ENCODE peak calls at places on chromosomes 13 and 19, in ten cellular contexts. E is uterus, K is mucosa of descending colon, L is stomach, W is ovary, Q is AG10803, A is thoracic aorta, I is fibroblast of lung, Z is heart left ventricle, X is upper lobe of right lung. C is an unnamed sample.

GRCh38 chr19:9014809-9015208 is 4.6 kb upstream of the MUC16 start:
- DNase-seq in Q (no peak), L (no peak), I (no peak), Z (no peak), K (no peak), A (no peak), X (no peak), E (no peak), W (no peak), C (no peak)

GRCh38 chr13:101382086-101382485 is 34.2 kb downstream of the NALCN start:
- DNase-seq in X (no peak), Z (no peak), A (no peak), E (no peak), W (no peak), L (no peak), I (no peak), K (no peak), Q (no peak), C (no peak)

GRCh38 chr13:35349673-35350278 is 126.7 kb downstream of the MAB21L1 start:
- DNase-seq in Q (no peak), A (no peak), X (no peak), W (no peak), K (peak; percentile 12), I (peak; percentile 19), Z (no peak), E (no peak), L (no peak), C (peak; percentile 1)

GRCh38 chr13:84649853-84650252 is 767.6 kb upstream of the SLITRK1 start:
- DNase-seq in L (no peak), W (no peak), Q (peak; percentile 11), Z (no peak), X (no peak), E (no peak), A (no peak), K (no peak), I (peak; percentile 44), C (peak; percentile 11)

GRCh38 chr19:7851623-7852500 is 21.8 kb downstream of the EVI5L start:
- DNase-seq in Z (no peak), W (no peak), Q (no peak), L (no peak), A (no peak), E (no peak), X (no peak), K (no peak), I (no peak), C (no peak)

GRCh38 chr19:49150106-49150943 is 4.9 kb downstream of the HRC start:
- DNase-seq in W (peak; percentile 75), Z (peak; percentile 89), E (peak; percentile 75), K (peak; percentile 92), X (peak; percentile 91), Q (peak; percentile 69), A (no peak), I (peak; percentile 78), L (peak; percentile 85), C (peak; percentile 72)

GRCh38 chr13:28501547-28501946 is 6.6 kb upstream of the FLT1 start:
- DNase-seq in A (no peak), K (no peak), I (no peak), E (peak; percentile 48), Q (no peak), Z (peak; percentile 72), X (no peak), L (no peak), W (no peak), C (no peak)

GRCh38 chr13:42728507-42729180 is 52.7 kb upstream of the FAM216B start:
- DNase-seq in X (no peak), L (no peak), E (no peak), A (no peak), Q (no peak), K (no peak), W (no peak), Z (no peak), I (no peak), C (no peak)

GRCh38 chr19:39147480-39147879 is 21.9 kb downstream of the PAK4 start:
- DNase-seq in A (no peak), Q (no peak), X (no peak), L (no peak), Z (no peak), K (no peak), W (no peak), I (no peak), E (no peak), C (no peak)

GRCh38 chr13:100300708-100301107 is 211.8 kb downstream of the PCCA start:
- DNase-seq in X (no peak), Z (no peak), A (no peak), Q (no peak), E (no peak), L (no peak), I (no peak), K (no peak), W (no peak), C (no peak)

GRCh38 chr13:98368019-98368418 is 190.9 kb upstream of the RNF113B start:
- DNase-seq in Z (no peak), E (no peak), A (no peak), X (no peak), Q (peak; percentile 94), W (no peak), L (no peak), I (peak; percentile 84), K (no peak), C (no peak)

GRCh38 chr13:102183509-102184182 is 218.2 kb downstream of the FGF14 start:
- DNase-seq in K (no peak), I (no peak), A (no peak), L (no peak), X (no peak), W (no peak), Z (no peak), E (no peak), Q (no peak), C (no peak)

GRCh38 chr19:10412257-10412977 is 7.9 kb upstream of the PDE4A start:
- DNase-seq in K (no peak), Z (no peak), E (no peak), W (no peak), L (no peak), X (no peak), A (no peak), Q (no peak), I (no peak), C (no peak)

GRCh38 chr19:18503337-18503970 is 18.4 kb downstream of the ELL start:
- DNase-seq in Z (no peak), W (no peak), A (no peak), I (no peak), Q (no peak), X (no peak), L (no peak), E (no peak), K (no peak), C (no peak)

GRCh38 chr13:25633108-25633507 is 261.3 kb downstream of the ATP8A2 start:
- DNase-seq in W (no peak), A (no peak), E (no peak), X (no peak), K (no peak), L (no peak), Q (no peak), Z (no peak), I (peak; percentile 13), C (no peak)
- TF ChIP-seq CTCF in W (no peak), A (no peak), E (no peak), X (no peak), K (no peak), L (no peak), Q (no peak), Z (no peak), I (no peak), C (no peak)

GRCh38 chr19:12751635-12752034 is at the start of gene BEST2:
- DNase-seq in K (no peak), I (no peak), E (no peak), X (no peak), A (no peak), Q (no peak), Z (no peak), L (no peak), W (no peak), C (no peak)
- H3K4me3 ChIP-seq in K (no peak within 1 kb of the TSS), I (no peak within 1 kb of the TSS), E (no peak within 1 kb of the TSS), X (no peak within 1 kb of the TSS), A (no peak within 1 kb of the TSS), Q (no peak within 1 kb of the TSS), Z (no peak within 1 kb of the TSS), L (no peak within 1 kb of the TSS), W (no peak within 1 kb of the TSS), C (no peak within 1 kb of the TSS)

GRCh38 chr19:53509443-53509842 is 28.5 kb upstream of the ZNF331 start:
- DNase-seq in E (no peak), A (no peak), Q (no peak), Z (no peak), I (no peak), X (no peak), W (no peak), L (no peak), K (no peak), C (no peak)

GRCh38 chr19:53511357-53511756 is 26.6 kb upstream of the ZNF331 start:
- DNase-seq in Z (no peak), W (no peak), L (no peak), X (no peak), E (no peak), A (no peak), Q (no peak), K (no peak), I (no peak), C (no peak)

GRCh38 chr19:53507523-53508442 is 30.2 kb upstream of the ZNF331 start:
- DNase-seq in W (no peak), A (no peak), Q (no peak), K (no peak), X (no peak), I (no peak), E (no peak), L (no peak), Z (no peak), C (no peak)

GRCh38 chr19:53509845-53510244 is 28.1 kb upstream of the ZNF331 start:
- DNase-seq in Z (no peak), I (no peak), K (no peak), X (no peak), E (no peak), Q (no peak), A (no peak), W (no peak), L (no peak), C (no peak)

GRCh38 chr19:53511933-53512374 is 26.0 kb upstream of the ZNF331 start:
- DNase-seq in L (peak; percentile 64), Q (peak; percentile 61), W (no peak), E (peak; percentile 65), X (peak; percentile 71), K (peak; percentile 78), Z (no peak), I (peak; percentile 56), A (no peak), C (peak; percentile 71)
- TF ChIP-seq CTCF in L (peak; percentile 68), Q (peak; percentile 74), W (no peak), E (peak; percentile 67), X (peak; percentile 78), K (peak; percentile 58), Z (peak; percentile 77), I (peak; percentile 57), A (peak; percentile 60), C (peak; percentile 67)

DNA sequence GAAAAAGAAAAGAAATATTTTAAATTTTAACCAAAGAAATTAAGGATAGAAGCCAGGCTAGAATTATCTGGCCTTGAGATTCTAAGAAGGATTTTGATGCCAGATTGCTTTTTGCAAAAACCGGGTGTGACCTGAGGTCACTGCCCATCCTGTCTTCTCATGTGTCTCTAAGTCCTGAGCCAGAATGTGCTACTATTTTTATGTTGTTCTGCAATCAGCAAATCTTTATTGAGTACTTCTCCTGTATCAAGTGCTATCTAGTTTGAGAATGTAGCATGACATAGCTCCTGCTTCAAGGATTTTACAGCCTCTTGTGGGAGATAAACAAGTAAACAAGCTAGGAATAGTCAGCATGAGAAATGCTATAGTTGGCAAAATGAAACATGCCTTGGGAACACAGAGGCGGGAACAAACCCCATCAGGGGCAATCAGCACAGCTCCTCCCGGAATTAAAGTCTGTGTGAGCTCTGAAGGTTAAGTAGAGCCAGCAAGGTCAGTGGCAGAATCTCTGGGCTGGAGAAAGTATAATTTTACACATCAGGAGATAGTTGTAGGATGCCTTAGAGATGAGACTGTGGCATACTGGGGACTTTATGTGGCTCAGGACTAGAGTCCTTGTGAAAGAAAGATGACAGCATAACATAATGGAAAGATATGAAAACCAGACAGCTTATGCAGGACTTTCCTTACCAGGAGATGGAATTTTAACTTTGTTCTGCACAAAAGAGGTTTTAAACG is 899.5 kb upstream of the SLC10A2 start:
- DNase-seq in A (no peak), K (no peak), W (no peak), Z (no peak), E (no peak), L (no peak), Q (no peak), X (no peak), I (no peak), C (no peak)
- H3K4me3 ChIP-seq in A (no peak overlapping the region), K (no peak overlapping the region), W (no peak overlapping the region), Z (no peak overlapping the region), E (no peak overlapping the region), L (no peak overlapping the region), Q (no peak overlapping the region), X (no peak overlapping the region), I (no peak overlapping the region), C (no peak overlapping the region)

C was measured in fibroblast of pulmonary artery.